ENCODE peak calls at places on chromosomes 16 and 17, in seven cellular contexts. One of them, this sample, is unnamed.

GRCh38 chr17:78667741-78668640 is 90.8 kb upstream of the DNAH17 start:
- DNase-seq in activated naive CD8-positive, alpha-beta T cell treated with anti-CD3 and anti-CD28 coated beads, Interleukin-2, amount 50 U/mL, for 24 hours: no peak
- DNase-seq in neural progenitor cell: no peak
- DNase-seq in CD8-positive, alpha-beta memory T cell: no peak
- DNase-seq in trophoblast cell: no peak
- DNase-seq in EL: no peak
- DNase-seq in GOT3: no peak
- DNase-seq in this sample: no peak

GRCh38 chr17:38451030-38451839 is 23.0 kb downstream of the ARHGAP23 start:
- DNase-seq in activated naive CD8-positive, alpha-beta T cell treated with anti-CD3 and anti-CD28 coated beads, Interleukin-2, amount 50 U/mL, for 24 hours: no peak
- DNase-seq in EL: peak
- DNase-seq in neural progenitor cell: peak
- DNase-seq in trophoblast cell: peak
- DNase-seq in GOT3: no peak
- DNase-seq in CD8-positive, alpha-beta memory T cell: no peak
- DNase-seq in this sample: no peak

GRCh38 chr17:69651921-69652320 is 237.4 kb downstream of the MAP2K6 start:
- DNase-seq in CD8-positive, alpha-beta memory T cell: no peak
- DNase-seq in neural progenitor cell: no peak
- DNase-seq in EL: no peak
- DNase-seq in activated naive CD8-positive, alpha-beta T cell treated with anti-CD3 and anti-CD28 coated beads, Interleukin-2, amount 50 U/mL, for 24 hours: no peak
- DNase-seq in trophoblast cell: no peak
- DNase-seq in GOT3: no peak
- DNase-seq in this sample: no peak

GRCh38 chr17:4560837-4561241 is 462 bp upstream of the GGT6 start:
- DNase-seq in CD8-positive, alpha-beta memory T cell: no peak
- DNase-seq in GOT3: no peak
- DNase-seq in neural progenitor cell: peak
- DNase-seq in EL: no peak
- DNase-seq in activated naive CD8-positive, alpha-beta T cell treated with anti-CD3 and anti-CD28 coated beads, Interleukin-2, amount 50 U/mL, for 24 hours: no peak
- DNase-seq in trophoblast cell: no peak
- DNase-seq in this sample: no peak

GRCh38 chr17:67718325-67718941 is 697 bp downstream of the NOL11 start:
- DNase-seq in activated naive CD8-positive, alpha-beta T cell treated with anti-CD3 and anti-CD28 coated beads, Interleukin-2, amount 50 U/mL, for 24 hours: peak
- DNase-seq in EL: peak
- DNase-seq in neural progenitor cell: no peak
- DNase-seq in trophoblast cell: peak
- DNase-seq in GOT3: no peak
- DNase-seq in CD8-positive, alpha-beta memory T cell: peak
- DNase-seq in this sample: no peak

GRCh38 chr17:78231991-78232759 is 744 bp downstream of the TMEM235 start:
- DNase-seq in trophoblast cell: no peak
- DNase-seq in EL: no peak
- DNase-seq in activated naive CD8-positive, alpha-beta T cell treated with anti-CD3 and anti-CD28 coated beads, Interleukin-2, amount 50 U/mL, for 24 hours: peak
- DNase-seq in CD8-positive, alpha-beta memory T cell: no peak
- DNase-seq in GOT3: no peak
- DNase-seq in neural progenitor cell: peak
- DNase-seq in this sample: no peak

GRCh38 chr16:642189-643049 is 791 bp downstream of the MCRIP2 start:
- DNase-seq in trophoblast cell: peak
- DNase-seq in CD8-positive, alpha-beta memory T cell: no peak
- DNase-seq in EL: peak
- DNase-seq in activated naive CD8-positive, alpha-beta T cell treated with anti-CD3 and anti-CD28 coated beads, Interleukin-2, amount 50 U/mL, for 24 hours: peak
- DNase-seq in GOT3: no peak
- DNase-seq in neural progenitor cell: peak
- DNase-seq in this sample: no peak

GRCh38 chr17:78075545-78075944 is 53.0 kb downstream of the TMC6 start:
- DNase-seq in CD8-positive, alpha-beta memory T cell: no peak
- DNase-seq in EL: no peak
- DNase-seq in neural progenitor cell: no peak
- DNase-seq in trophoblast cell: no peak
- DNase-seq in activated naive CD8-positive, alpha-beta T cell treated with anti-CD3 and anti-CD28 coated beads, Interleukin-2, amount 50 U/mL, for 24 hours: no peak
- DNase-seq in GOT3: no peak
- DNase-seq in this sample: no peak

GRCh38 chr16:56611281-56611833 is 3.0 kb downstream of the MT2A start:
- DNase-seq in activated naive CD8-positive, alpha-beta T cell treated with anti-CD3 and anti-CD28 coated beads, Interleukin-2, amount 50 U/mL, for 24 hours: peak
- DNase-seq in neural progenitor cell: no peak
- DNase-seq in trophoblast cell: no peak
- DNase-seq in GOT3: no peak
- DNase-seq in CD8-positive, alpha-beta memory T cell: no peak
- DNase-seq in EL: peak
- DNase-seq in this sample: no peak

GRCh38 chr16:25018972-25019617 is 3.9 kb upstream of the ARHGAP17 start:
- DNase-seq in trophoblast cell: no peak
- DNase-seq in neural progenitor cell: no peak
- DNase-seq in GOT3: no peak
- DNase-seq in CD8-positive, alpha-beta memory T cell: no peak
- DNase-seq in activated naive CD8-positive, alpha-beta T cell treated with anti-CD3 and anti-CD28 coated beads, Interleukin-2, amount 50 U/mL, for 24 hours: no peak
- DNase-seq in EL: no peak
- DNase-seq in this sample: no peak

GRCh38 chr17:7842380-7842949 is 8.4 kb downstream of the KDM6B start:
- DNase-seq in CD8-positive, alpha-beta memory T cell: peak
- DNase-seq in trophoblast cell: peak
- DNase-seq in GOT3: peak
- DNase-seq in EL: peak
- DNase-seq in neural progenitor cell: peak
- DNase-seq in activated naive CD8-positive, alpha-beta T cell treated with anti-CD3 and anti-CD28 coated beads, Interleukin-2, amount 50 U/mL, for 24 hours: peak
- DNase-seq in this sample: peak

GRCh38 chr16:2157480-2158261 is 2.1 kb downstream of the TRAF7 start:
- DNase-seq in CD8-positive, alpha-beta memory T cell: no peak
- DNase-seq in GOT3: no peak
- DNase-seq in EL: no peak
- DNase-seq in trophoblast cell: no peak
- DNase-seq in activated naive CD8-positive, alpha-beta T cell treated with anti-CD3 and anti-CD28 coated beads, Interleukin-2, amount 50 U/mL, for 24 hours: no peak
- DNase-seq in neural progenitor cell: no peak
- DNase-seq in this sample: no peak

GRCh38 chr16:31347445-31347844 is 7.5 kb upstream of the ITGAX start:
- DNase-seq in GOT3: no peak
- DNase-seq in trophoblast cell: no peak
- DNase-seq in EL: no peak
- DNase-seq in CD8-positive, alpha-beta memory T cell: no peak
- DNase-seq in neural progenitor cell: no peak
- DNase-seq in activated naive CD8-positive, alpha-beta T cell treated with anti-CD3 and anti-CD28 coated beads, Interleukin-2, amount 50 U/mL, for 24 hours: no peak
- DNase-seq in this sample: no peak

GRCh38 chr16:83953796-83954576 is 946 bp downstream of the OSGIN1 start:
- DNase-seq in GOT3: no peak
- DNase-seq in trophoblast cell: peak
- DNase-seq in activated naive CD8-positive, alpha-beta T cell treated with anti-CD3 and anti-CD28 coated beads, Interleukin-2, amount 50 U/mL, for 24 hours: no peak
- DNase-seq in CD8-positive, alpha-beta memory T cell: no peak
- DNase-seq in neural progenitor cell: peak
- DNase-seq in EL: peak
- DNase-seq in this sample: no peak

GRCh38 chr16:12551946-12552345 is 251.7 kb downstream of the CPPED1 start:
- DNase-seq in activated naive CD8-positive, alpha-beta T cell treated with anti-CD3 and anti-CD28 coated beads, Interleukin-2, amount 50 U/mL, for 24 hours: no peak
- DNase-seq in EL: no peak
- DNase-seq in GOT3: no peak
- DNase-seq in neural progenitor cell: peak
- DNase-seq in CD8-positive, alpha-beta memory T cell: no peak
- DNase-seq in trophoblast cell: no peak
- DNase-seq in this sample: no peak

GRCh38 chr17:45976755-45977505 is 22.1 kb upstream of the STH start:
- DNase-seq in EL: peak
- DNase-seq in trophoblast cell: peak
- DNase-seq in CD8-positive, alpha-beta memory T cell: no peak
- DNase-seq in GOT3: no peak
- DNase-seq in neural progenitor cell: no peak
- DNase-seq in activated naive CD8-positive, alpha-beta T cell treated with anti-CD3 and anti-CD28 coated beads, Interleukin-2, amount 50 U/mL, for 24 hours: no peak
- DNase-seq in this sample: no peak

GRCh38 chr17:66423436-66423922 is 121.1 kb downstream of the PRKCA start:
- DNase-seq in GOT3: no peak
- DNase-seq in trophoblast cell: no peak
- DNase-seq in EL: peak
- DNase-seq in neural progenitor cell: no peak
- DNase-seq in activated naive CD8-positive, alpha-beta T cell treated with anti-CD3 and anti-CD28 coated beads, Interleukin-2, amount 50 U/mL, for 24 hours: no peak
- DNase-seq in CD8-positive, alpha-beta memory T cell: no peak
- DNase-seq in this sample: no peak

GRCh38 chr17:27244481-27245223 is 49.3 kb upstream of the WSB1 start:
- DNase-seq in trophoblast cell: peak
- DNase-seq in activated naive CD8-positive, alpha-beta T cell treated with anti-CD3 and anti-CD28 coated beads, Interleukin-2, amount 50 U/mL, for 24 hours: no peak
- DNase-seq in CD8-positive, alpha-beta memory T cell: no peak
- DNase-seq in EL: peak
- DNase-seq in GOT3: no peak
- DNase-seq in neural progenitor cell: peak
- DNase-seq in this sample: no peak

GRCh38 chr17:14168582-14168981 is 68.1 kb downstream of the CDRT15 start:
- DNase-seq in GOT3: no peak
- DNase-seq in CD8-positive, alpha-beta memory T cell: no peak
- DNase-seq in neural progenitor cell: no peak
- DNase-seq in activated naive CD8-positive, alpha-beta T cell treated with anti-CD3 and anti-CD28 coated beads, Interleukin-2, amount 50 U/mL, for 24 hours: no peak
- DNase-seq in trophoblast cell: no peak
- DNase-seq in EL: no peak
- DNase-seq in this sample: no peak

GRCh38 chr16:86664518-86665318 is 86.4 kb downstream of the FOXL1 start:
- DNase-seq in GOT3: peak
- DNase-seq in EL: peak
- DNase-seq in neural progenitor cell: no peak
- DNase-seq in trophoblast cell: no peak
- DNase-seq in CD8-positive, alpha-beta memory T cell: peak
- DNase-seq in activated naive CD8-positive, alpha-beta T cell treated with anti-CD3 and anti-CD28 coated beads, Interleukin-2, amount 50 U/mL, for 24 hours: peak
- DNase-seq in this sample: no peak

GRCh38 chr17:82217530-82218204 is 5.0 kb upstream of the CCDC57 start:
- DNase-seq in EL: peak
- DNase-seq in neural progenitor cell: no peak
- DNase-seq in activated naive CD8-positive, alpha-beta T cell treated with anti-CD3 and anti-CD28 coated beads, Interleukin-2, amount 50 U/mL, for 24 hours: no peak
- DNase-seq in GOT3: no peak
- DNase-seq in trophoblast cell: peak
- DNase-seq in CD8-positive, alpha-beta memory T cell: no peak
- DNase-seq in this sample: no peak

GRCh38 chr17:45676695-45677094 is 107.4 kb upstream of the CRHR1 start:
- DNase-seq in trophoblast cell: no peak
- DNase-seq in EL: no peak
- DNase-seq in neural progenitor cell: no peak
- DNase-seq in GOT3: no peak
- DNase-seq in CD8-positive, alpha-beta memory T cell: no peak
- DNase-seq in activated naive CD8-positive, alpha-beta T cell treated with anti-CD3 and anti-CD28 coated beads, Interleukin-2, amount 50 U/mL, for 24 hours: no peak
- DNase-seq in this sample: no peak

GRCh38 chr16:11407047-11407982 is 62.1 kb downstream of the RMI2 start:
- DNase-seq in activated naive CD8-positive, alpha-beta T cell treated with anti-CD3 and anti-CD28 coated beads, Interleukin-2, amount 50 U/mL, for 24 hours: peak
- DNase-seq in EL: peak
- DNase-seq in CD8-positive, alpha-beta memory T cell: peak
- DNase-seq in GOT3: no peak
- DNase-seq in trophoblast cell: peak
- DNase-seq in neural progenitor cell: peak
- DNase-seq in this sample: peak